ENCODE peak calls at places on chromosome 2, in six cellular contexts. One of them, this sample, is unnamed.

GRCh38 chr2:220279840-220280239 is 652.4 kb downstream of the SLC4A3 start:
- DNase-seq in lower lobe of right lung: no peak
- DNase-seq in neuronal stem cell: no peak
- DNase-seq in psoas muscle: no peak
- DNase-seq in mesendoderm: no peak
- DNase-seq in aorta: no peak
- DNase-seq in this sample: peak; percentile 47

GRCh38 chr2:27369471-27370025 is 590 bp downstream of the EIF2B4 start:
- DNase-seq in aorta: no peak
- DNase-seq in lower lobe of right lung: no peak
- DNase-seq in psoas muscle: peak; percentile 71
- DNase-seq in mesendoderm: peak; percentile 79
- DNase-seq in neuronal stem cell: no peak
- DNase-seq in this sample: peak; percentile 73

GRCh38 chr2:226690471-226691024 is 109.1 kb downstream of the IRS1 start:
- DNase-seq in lower lobe of right lung: no peak
- DNase-seq in mesendoderm: no peak
- DNase-seq in neuronal stem cell: no peak
- DNase-seq in aorta: no peak
- DNase-seq in psoas muscle: no peak
- DNase-seq in this sample: no peak

GRCh38 chr2:20224716-20225293 is at the start of gene SDC1:
- DNase-seq in neuronal stem cell: peak; percentile 55
- DNase-seq in aorta: peak; percentile 87
- DNase-seq in lower lobe of right lung: peak; percentile 68
- DNase-seq in mesendoderm: peak; percentile 80
- DNase-seq in psoas muscle: peak; percentile 53
- DNase-seq in this sample: peak; percentile 81

GRCh38 chr2:11995381-11995947 is 249.0 kb downstream of the LPIN1 start:
- DNase-seq in aorta: no peak
- DNase-seq in neuronal stem cell: no peak
- DNase-seq in psoas muscle: no peak
- DNase-seq in mesendoderm: no peak
- DNase-seq in lower lobe of right lung: no peak
- DNase-seq in this sample: peak; percentile 30

GRCh38 chr2:173644146-173644545 is 289.5 kb downstream of the CDCA7 start:
- DNase-seq in neuronal stem cell: no peak
- DNase-seq in psoas muscle: no peak
- DNase-seq in aorta: no peak
- DNase-seq in lower lobe of right lung: no peak
- DNase-seq in mesendoderm: no peak
- DNase-seq in this sample: peak; percentile 60

GRCh38 chr2:98188351-98189046 is 101.5 kb downstream of the VWA3B start:
- DNase-seq in mesendoderm: peak; percentile 84
- DNase-seq in aorta: no peak
- DNase-seq in neuronal stem cell: no peak
- DNase-seq in lower lobe of right lung: no peak
- DNase-seq in psoas muscle: no peak
- DNase-seq in this sample: peak; percentile 83

GRCh38 chr2:236659758-236660150 is 90.1 kb downstream of the ACKR3 start:
- DNase-seq in lower lobe of right lung: no peak
- DNase-seq in psoas muscle: no peak
- DNase-seq in aorta: no peak
- DNase-seq in mesendoderm: no peak
- DNase-seq in neuronal stem cell: no peak
- DNase-seq in this sample: no peak

GRCh38 chr2:38933653-38934052 is 44.0 kb downstream of the ARHGEF33 start:
- DNase-seq in neuronal stem cell: no peak
- DNase-seq in psoas muscle: no peak
- DNase-seq in aorta: no peak
- DNase-seq in lower lobe of right lung: no peak
- DNase-seq in mesendoderm: no peak
- DNase-seq in this sample: no peak

GRCh38 chr2:197710424-197711042 is 5.4 kb downstream of the MARS2 start:
- DNase-seq in mesendoderm: peak; percentile 27
- DNase-seq in neuronal stem cell: no peak
- DNase-seq in psoas muscle: no peak
- DNase-seq in lower lobe of right lung: no peak
- DNase-seq in aorta: no peak
- DNase-seq in this sample: no peak

GRCh38 chr2:129641371-129641770 is 338.1 kb upstream of the RAB6C start:
- DNase-seq in mesendoderm: no peak
- DNase-seq in neuronal stem cell: no peak
- DNase-seq in psoas muscle: no peak
- DNase-seq in lower lobe of right lung: no peak
- DNase-seq in aorta: no peak
- DNase-seq in this sample: no peak

GRCh38 chr2:240258685-240259084 is 118.2 kb upstream of the OTOS start:
- DNase-seq in mesendoderm: no peak
- DNase-seq in aorta: peak; percentile 71
- DNase-seq in lower lobe of right lung: no peak
- DNase-seq in neuronal stem cell: no peak
- DNase-seq in psoas muscle: no peak
- DNase-seq in this sample: no peak

GRCh38 chr2:154591294-154591693 is 107.2 kb upstream of the KCNJ3 start:
- DNase-seq in neuronal stem cell: no peak
- DNase-seq in mesendoderm: no peak
- DNase-seq in aorta: no peak
- DNase-seq in psoas muscle: no peak
- DNase-seq in lower lobe of right lung: no peak
- DNase-seq in this sample: no peak

GRCh38 chr2:203880557-203881125 is 13.1 kb downstream of the CTLA4 start:
- DNase-seq in neuronal stem cell: no peak
- DNase-seq in lower lobe of right lung: no peak
- DNase-seq in mesendoderm: no peak
- DNase-seq in psoas muscle: no peak
- DNase-seq in aorta: no peak
- DNase-seq in this sample: no peak

GRCh38 chr2:8754056-8754790 is 72.4 kb downstream of the ID2 start:
- DNase-seq in lower lobe of right lung: no peak
- DNase-seq in mesendoderm: no peak
- DNase-seq in aorta: no peak
- DNase-seq in psoas muscle: no peak
- DNase-seq in neuronal stem cell: no peak
- DNase-seq in this sample: no peak

GRCh38 chr2:232537079-232537478 is 2.4 kb upstream of the CHRNG start:
- DNase-seq in psoas muscle: no peak
- DNase-seq in aorta: peak; percentile 55
- DNase-seq in mesendoderm: peak; percentile 51
- DNase-seq in neuronal stem cell: no peak
- DNase-seq in lower lobe of right lung: peak; percentile 54
- DNase-seq in this sample: no peak

GRCh38 chr2:68040078-68040477 is 22.7 kb downstream of the C1D start:
- DNase-seq in psoas muscle: no peak
- DNase-seq in mesendoderm: no peak
- DNase-seq in neuronal stem cell: no peak
- DNase-seq in aorta: no peak
- DNase-seq in lower lobe of right lung: no peak
- DNase-seq in this sample: no peak

GRCh38 chr2:64325852-64326577 is 127.9 kb upstream of the LGALSL start:
- DNase-seq in neuronal stem cell: no peak
- DNase-seq in lower lobe of right lung: no peak
- DNase-seq in psoas muscle: no peak
- DNase-seq in aorta: no peak
- DNase-seq in mesendoderm: no peak
- DNase-seq in this sample: no peak

GRCh38 chr2:23789012-23789411 is 137.9 kb downstream of the ATAD2B start:
- DNase-seq in aorta: no peak
- DNase-seq in psoas muscle: no peak
- DNase-seq in mesendoderm: no peak
- DNase-seq in neuronal stem cell: no peak
- DNase-seq in lower lobe of right lung: no peak
- DNase-seq in this sample: peak; percentile 48

GRCh38 chr2:72363406-72363805 is 215.7 kb upstream of the CYP26B1 start:
- DNase-seq in psoas muscle: no peak
- DNase-seq in aorta: no peak
- DNase-seq in neuronal stem cell: no peak
- DNase-seq in mesendoderm: no peak
- DNase-seq in lower lobe of right lung: no peak
- DNase-seq in this sample: no peak

GRCh38 chr2:236657801-236658200 is 88.2 kb downstream of the ACKR3 start:
- DNase-seq in lower lobe of right lung: no peak
- DNase-seq in aorta: no peak
- DNase-seq in mesendoderm: peak; percentile 9
- DNase-seq in psoas muscle: no peak
- DNase-seq in neuronal stem cell: no peak
- DNase-seq in this sample: no peak

DNA sequence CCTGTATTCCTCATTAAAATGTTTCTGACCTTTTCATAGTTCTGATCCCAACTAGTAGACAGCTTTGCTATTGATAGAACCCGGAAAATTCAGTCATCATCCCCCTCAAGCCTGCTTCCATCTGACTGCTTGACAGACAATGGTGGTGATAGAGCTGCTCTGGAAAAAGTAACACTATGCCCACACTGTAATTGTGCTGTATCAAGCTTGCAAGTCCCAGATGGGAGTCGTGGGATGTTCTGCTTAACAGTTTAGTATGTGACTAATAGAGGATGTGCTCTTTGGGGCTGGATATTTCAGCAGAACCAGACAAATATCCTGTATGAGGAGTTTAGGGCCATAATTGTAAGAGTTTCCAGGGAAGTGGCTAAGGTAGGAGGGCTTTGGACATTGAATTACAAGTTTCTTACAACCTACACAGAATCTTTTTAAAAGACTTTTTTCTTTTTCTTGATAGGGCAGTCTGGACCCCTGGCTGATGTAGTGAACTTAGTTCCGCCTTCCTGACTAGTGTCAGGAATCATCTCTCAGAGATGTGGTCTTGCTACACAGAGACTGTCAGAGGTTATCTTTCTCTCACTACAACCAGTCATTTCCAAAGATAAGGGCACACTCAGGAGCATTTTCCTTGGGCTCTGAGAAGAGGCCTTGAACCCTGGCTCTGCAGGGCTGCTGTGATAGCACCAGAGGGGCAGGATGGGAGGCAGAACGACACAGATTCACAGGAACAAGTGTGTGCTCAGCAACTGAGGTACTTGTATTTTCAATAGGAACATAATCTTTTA is 158.0 kb upstream of the RBMS1 start:
- DNase-seq in aorta: no peak
- DNase-seq in mesendoderm: peak; percentile 87
- DNase-seq in neuronal stem cell: no peak
- DNase-seq in lower lobe of right lung: no peak
- DNase-seq in psoas muscle: no peak
- DNase-seq in this sample: no peak
- H3K27ac ChIP-seq in aorta: no peak overlapping the region
- H3K27ac ChIP-seq in mesendoderm: peak overlapping the region; percentile 92
- H3K27ac ChIP-seq in neuronal stem cell: no peak overlapping the region
- H3K27ac ChIP-seq in lower lobe of right lung: no peak overlapping the region
- H3K27ac ChIP-seq in psoas muscle: no peak overlapping the region
- H3K27ac ChIP-seq in this sample: no peak overlapping the region

GRCh38 chr2:164693390-164693789 is 72.1 kb upstream of the GRB14 start:
- DNase-seq in lower lobe of right lung: no peak
- DNase-seq in aorta: no peak
- DNase-seq in mesendoderm: no peak
- DNase-seq in psoas muscle: no peak
- DNase-seq in neuronal stem cell: no peak
- DNase-seq in this sample: no peak

GRCh38 chr2:164692114-164692513 is 70.8 kb upstream of the GRB14 start:
- DNase-seq in aorta: no peak
- DNase-seq in lower lobe of right lung: no peak
- DNase-seq in mesendoderm: no peak
- DNase-seq in psoas muscle: no peak
- DNase-seq in neuronal stem cell: no peak
- DNase-seq in this sample: no peak

GRCh38 chr2:164690361-164690760 is 69.1 kb upstream of the GRB14 start:
- DNase-seq in psoas muscle: no peak
- DNase-seq in neuronal stem cell: no peak
- DNase-seq in aorta: no peak
- DNase-seq in mesendoderm: no peak
- DNase-seq in lower lobe of right lung: no peak
- DNase-seq in this sample: no peak

GRCh38 chr2:164692958-164693357 is 71.7 kb upstream of the GRB14 start:
- DNase-seq in mesendoderm: no peak
- DNase-seq in neuronal stem cell: no peak
- DNase-seq in aorta: no peak
- DNase-seq in psoas muscle: no peak
- DNase-seq in lower lobe of right lung: no peak
- DNase-seq in this sample: no peak

GRCh38 chr2:164691346-164691887 is 70.1 kb upstream of the GRB14 start:
- DNase-seq in lower lobe of right lung: no peak
- DNase-seq in aorta: no peak
- DNase-seq in neuronal stem cell: no peak
- DNase-seq in mesendoderm: no peak
- DNase-seq in psoas muscle: no peak
- DNase-seq in this sample: no peak
- H3K27ac ChIP-seq in lower lobe of right lung: no peak overlapping the region
- H3K27ac ChIP-seq in aorta: no peak overlapping the region
- H3K27ac ChIP-seq in neuronal stem cell: no peak overlapping the region
- H3K27ac ChIP-seq in mesendoderm: no peak overlapping the region
- H3K27ac ChIP-seq in psoas muscle: no peak overlapping the region
- H3K27ac ChIP-seq in this sample: no peak overlapping the region

DNA sequence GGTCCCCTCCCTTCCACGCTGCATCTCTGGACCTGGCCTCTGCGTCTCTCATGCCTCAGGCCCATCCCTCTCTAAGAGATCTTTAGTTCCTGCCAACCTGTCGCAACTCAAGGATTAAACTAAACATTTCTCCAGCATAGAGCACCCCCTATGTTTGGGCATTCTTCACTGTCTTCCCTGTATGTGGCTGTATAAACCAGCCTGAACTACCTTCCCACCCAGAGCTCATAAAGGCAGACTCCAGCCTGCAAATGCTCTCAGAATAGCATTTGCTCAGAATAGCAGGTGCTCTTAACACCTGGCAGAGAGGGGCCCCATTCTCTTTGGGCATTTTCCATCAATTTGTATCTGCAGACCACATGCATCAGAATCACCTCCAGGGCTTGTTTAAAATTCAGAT is 83.4 kb downstream of the EHD3 start:
- DNase-seq in aorta: no peak
- DNase-seq in mesendoderm: no peak
- DNase-seq in neuronal stem cell: no peak
- DNase-seq in lower lobe of right lung: no peak
- DNase-seq in psoas muscle: no peak
- DNase-seq in this sample: no peak
- H3K27ac ChIP-seq in aorta: no peak overlapping the region
- H3K27ac ChIP-seq in mesendoderm: no peak overlapping the region
- H3K27ac ChIP-seq in neuronal stem cell: no peak overlapping the region
- H3K27ac ChIP-seq in lower lobe of right lung: peak overlapping the region; percentile 79
- H3K27ac ChIP-seq in psoas muscle: no peak overlapping the region
- H3K27ac ChIP-seq in this sample: no peak overlapping the region

DNA sequence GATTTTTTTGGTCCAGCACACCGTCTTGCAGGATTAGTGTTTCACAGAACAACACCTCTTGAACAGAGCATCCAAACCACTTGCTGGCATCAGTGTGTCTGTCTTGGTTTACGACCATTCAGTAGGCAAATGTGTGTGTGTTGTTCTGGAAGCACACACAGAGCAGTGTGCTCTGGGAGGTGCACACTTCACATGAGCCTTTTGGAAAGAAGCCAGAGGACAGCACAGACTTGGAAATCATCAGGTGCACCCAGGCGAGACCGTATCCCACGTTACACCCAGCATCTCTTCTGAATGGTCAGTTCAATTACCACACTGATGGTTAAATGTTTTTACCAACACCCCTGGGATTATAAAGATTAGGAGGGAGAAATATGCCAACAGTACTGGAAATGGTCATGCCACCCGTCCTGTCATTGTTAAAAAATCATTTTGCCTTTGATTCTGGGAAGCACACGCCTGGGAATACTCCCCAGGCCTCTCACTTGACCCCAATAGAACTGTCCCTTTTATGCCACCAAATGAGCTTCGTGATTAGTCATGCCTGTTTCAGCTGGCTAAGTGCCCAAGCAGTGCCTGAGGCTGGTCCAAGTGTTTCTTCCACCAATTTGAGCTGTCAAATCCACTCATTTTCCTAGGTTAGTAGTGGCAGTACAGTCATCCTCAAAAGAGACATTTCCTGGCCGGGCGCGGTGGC is 183.6 kb downstream of the NRP2 start:
- DNase-seq in lower lobe of right lung: no peak
- DNase-seq in mesendoderm: no peak
- DNase-seq in aorta: no peak
- DNase-seq in neuronal stem cell: no peak
- DNase-seq in psoas muscle: no peak
- DNase-seq in this sample: no peak
- H3K27ac ChIP-seq in lower lobe of right lung: no peak overlapping the region
- H3K27ac ChIP-seq in mesendoderm: no peak overlapping the region
- H3K27ac ChIP-seq in aorta: no peak overlapping the region
- H3K27ac ChIP-seq in neuronal stem cell: no peak overlapping the region
- H3K27ac ChIP-seq in psoas muscle: no peak overlapping the region
- H3K27ac ChIP-seq in this sample: no peak overlapping the region